ENCODE peak calls at places on chromosomes 7 and 10, in four cellular contexts. One of them, this sample, is unnamed.

GRCh38 chr10:55287346-55287745 is 486.3 kb upstream of the PCDH15 start:
- DNase-seq in fibroblast of pulmonary artery: no peak
- DNase-seq in HFF-Myc: no peak
- DNase-seq in psoas muscle: no peak
- DNase-seq in this sample: no peak

GRCh38 chr10:84159076-84159475 is 14.5 kb upstream of the GPR15LG start:
- DNase-seq in fibroblast of pulmonary artery: no peak
- DNase-seq in HFF-Myc: no peak
- DNase-seq in psoas muscle: no peak
- DNase-seq in this sample: no peak

GRCh38 chr10:4082851-4083250 is 297.8 kb upstream of the KLF6 start:
- DNase-seq in fibroblast of pulmonary artery: peak
- DNase-seq in HFF-Myc: no peak
- DNase-seq in psoas muscle: no peak
- DNase-seq in this sample: no peak

GRCh38 chr10:42952931-42953683 is 123.8 kb upstream of the RET start:
- DNase-seq in fibroblast of pulmonary artery: no peak
- DNase-seq in HFF-Myc: no peak
- DNase-seq in psoas muscle: no peak
- DNase-seq in this sample: no peak

GRCh38 chr7:22726849-22727792 is at the start of gene IL6:
- DNase-seq in fibroblast of pulmonary artery: peak
- DNase-seq in HFF-Myc: peak
- DNase-seq in psoas muscle: peak
- DNase-seq in this sample: peak

GRCh38 chr7:94662548-94662947 is 6.6 kb upstream of the SGCE start:
- DNase-seq in fibroblast of pulmonary artery: no peak
- DNase-seq in HFF-Myc: no peak
- DNase-seq in psoas muscle: no peak
- DNase-seq in this sample: no peak

GRCh38 chr10:34018129-34018528 is 683.7 kb upstream of the NRP1 start:
- DNase-seq in fibroblast of pulmonary artery: peak
- DNase-seq in HFF-Myc: no peak
- DNase-seq in psoas muscle: no peak
- DNase-seq in this sample: no peak

GRCh38 chr7:116325517-116325916 is 115.2 kb downstream of the TES start:
- DNase-seq in fibroblast of pulmonary artery: no peak
- DNase-seq in HFF-Myc: no peak
- DNase-seq in psoas muscle: no peak
- DNase-seq in this sample: no peak

GRCh38 chr10:62027841-62028501 is 126.5 kb downstream of the ARID5B start:
- DNase-seq in fibroblast of pulmonary artery: no peak
- DNase-seq in HFF-Myc: no peak
- DNase-seq in psoas muscle: no peak
- DNase-seq in this sample: no peak

GRCh38 chr7:158976468-158976848 is 120.1 kb downstream of the DYNC2I1 start:
- DNase-seq in fibroblast of pulmonary artery: no peak
- DNase-seq in HFF-Myc: no peak
- DNase-seq in psoas muscle: no peak
- DNase-seq in this sample: peak

GRCh38 chr10:133258066-133258817 is 18.4 kb downstream of the ADAM8 start:
- DNase-seq in fibroblast of pulmonary artery: no peak
- DNase-seq in HFF-Myc: no peak
- DNase-seq in psoas muscle: no peak
- DNase-seq in this sample: no peak

GRCh38 chr7:159091480-159092475 is 52.9 kb downstream of the VIPR2 start:
- DNase-seq in fibroblast of pulmonary artery: no peak
- DNase-seq in HFF-Myc: no peak
- DNase-seq in psoas muscle: no peak
- DNase-seq in this sample: no peak

GRCh38 chr10:45423976-45424499 is 50.0 kb downstream of the ALOX5 start:
- DNase-seq in fibroblast of pulmonary artery: no peak
- DNase-seq in HFF-Myc: no peak
- DNase-seq in psoas muscle: no peak
- DNase-seq in this sample: no peak

GRCh38 chr7:5479941-5480517 is 56.4 kb upstream of the TNRC18 start:
- DNase-seq in fibroblast of pulmonary artery: no peak
- DNase-seq in HFF-Myc: no peak
- DNase-seq in psoas muscle: no peak
- DNase-seq in this sample: no peak

GRCh38 chr7:86504229-86504628 is 139.5 kb upstream of the GRM3 start:
- DNase-seq in fibroblast of pulmonary artery: no peak
- DNase-seq in HFF-Myc: no peak
- DNase-seq in psoas muscle: no peak
- DNase-seq in this sample: no peak

GRCh38 chr7:86932038-86932512 is 127.4 kb downstream of the ELAPOR2 start:
- DNase-seq in fibroblast of pulmonary artery: peak
- DNase-seq in HFF-Myc: peak
- DNase-seq in psoas muscle: no peak
- DNase-seq in this sample: no peak

GRCh38 chr7:24245362-24245761 is 38.6 kb upstream of the NPY start:
- DNase-seq in fibroblast of pulmonary artery: no peak
- DNase-seq in HFF-Myc: no peak
- DNase-seq in psoas muscle: no peak
- DNase-seq in this sample: no peak

GRCh38 chr7:128168667-128169210 is 72.3 kb upstream of the LEP start:
- DNase-seq in fibroblast of pulmonary artery: peak
- DNase-seq in HFF-Myc: no peak
- DNase-seq in psoas muscle: peak
- DNase-seq in this sample: peak

GRCh38 chr7:136688601-136689000 is 179.9 kb upstream of the CHRM2 start:
- DNase-seq in fibroblast of pulmonary artery: no peak
- DNase-seq in HFF-Myc: no peak
- DNase-seq in psoas muscle: no peak
- DNase-seq in this sample: no peak

GRCh38 chr10:27679996-27680395 is 65.6 kb downstream of the MKX start:
- DNase-seq in fibroblast of pulmonary artery: no peak
- DNase-seq in HFF-Myc: no peak
- DNase-seq in psoas muscle: no peak
- DNase-seq in this sample: peak

GRCh38 chr10:28679941-28680752 is 2.8 kb downstream of the BAMBI start:
- DNase-seq in fibroblast of pulmonary artery: peak
- DNase-seq in HFF-Myc: no peak
- DNase-seq in psoas muscle: no peak
- DNase-seq in this sample: peak

GRCh38 chr10:28681928-28682750 is 4.8 kb downstream of the BAMBI start:
- DNase-seq in fibroblast of pulmonary artery: no peak
- DNase-seq in HFF-Myc: no peak
- DNase-seq in psoas muscle: no peak
- DNase-seq in this sample: peak

GRCh38 chr10:28684157-28684985 is 7.0 kb downstream of the BAMBI start:
- DNase-seq in fibroblast of pulmonary artery: no peak
- DNase-seq in HFF-Myc: no peak
- DNase-seq in psoas muscle: no peak
- DNase-seq in this sample: no peak

GRCh38 chr10:28678687-28679457 is 1.6 kb downstream of the BAMBI start:
- DNase-seq in fibroblast of pulmonary artery: peak
- DNase-seq in HFF-Myc: no peak
- DNase-seq in psoas muscle: no peak
- DNase-seq in this sample: peak

GRCh38 chr10:28681345-28681763 is 4.0 kb downstream of the BAMBI start:
- DNase-seq in fibroblast of pulmonary artery: no peak
- DNase-seq in HFF-Myc: no peak
- DNase-seq in psoas muscle: no peak
- DNase-seq in this sample: peak
- H3K4me3 ChIP-seq in fibroblast of pulmonary artery: peak
- H3K4me3 ChIP-seq in HFF-Myc: no peak
- H3K4me3 ChIP-seq in psoas muscle: no peak
- H3K4me3 ChIP-seq in this sample: peak

GRCh38 chr10:29658984-29659769 is 24.4 kb upstream of the SVIL start:
- DNase-seq in fibroblast of pulmonary artery: peak
- DNase-seq in HFF-Myc: peak
- DNase-seq in psoas muscle: peak
- DNase-seq in this sample: peak
- TF ChIP-seq CTCF in fibroblast of pulmonary artery: peak
- TF ChIP-seq CTCF in HFF-Myc: peak
- TF ChIP-seq CTCF in psoas muscle: peak
- TF ChIP-seq CTCF in this sample: peak

DNA sequence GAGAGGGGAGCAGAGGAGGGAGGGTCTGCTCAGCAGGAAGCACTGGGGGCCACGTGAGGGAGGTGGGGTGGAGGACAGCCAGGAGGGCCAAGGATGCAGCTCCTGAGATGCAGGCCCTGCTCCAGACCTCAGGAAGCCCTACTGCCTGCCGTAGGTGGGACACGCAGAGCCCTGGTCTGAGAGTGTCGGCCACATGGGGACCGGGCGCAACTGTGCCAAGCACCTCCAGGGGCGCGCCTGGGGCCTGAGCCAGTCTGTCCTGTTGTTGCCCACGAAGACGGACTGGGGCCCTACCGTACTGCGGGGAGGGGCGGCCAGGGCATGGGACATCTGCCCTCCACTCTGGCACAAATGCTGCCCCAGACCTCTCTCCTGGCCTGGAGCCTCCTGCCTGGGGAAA is 31.6 kb downstream of the YKT6 start:
- DNase-seq in fibroblast of pulmonary artery: no peak
- DNase-seq in HFF-Myc: no peak
- DNase-seq in psoas muscle: no peak
- DNase-seq in this sample: no peak
- H3K4me3 ChIP-seq in fibroblast of pulmonary artery: no peak
- H3K4me3 ChIP-seq in HFF-Myc: no peak
- H3K4me3 ChIP-seq in psoas muscle: no peak
- H3K4me3 ChIP-seq in this sample: no peak

GRCh38 chr7:155510975-155511595 is 35.3 kb downstream of the CNPY1 start:
- DNase-seq in fibroblast of pulmonary artery: no peak
- DNase-seq in HFF-Myc: no peak
- DNase-seq in psoas muscle: no peak
- DNase-seq in this sample: no peak

GRCh38 chr7:155511597-155511996 is 34.8 kb downstream of the CNPY1 start:
- DNase-seq in fibroblast of pulmonary artery: no peak
- DNase-seq in HFF-Myc: no peak
- DNase-seq in psoas muscle: no peak
- DNase-seq in this sample: no peak

GRCh38 chr7:155508372-155509024 is 37.9 kb downstream of the CNPY1 start:
- DNase-seq in fibroblast of pulmonary artery: no peak
- DNase-seq in HFF-Myc: no peak
- DNase-seq in psoas muscle: no peak
- DNase-seq in this sample: no peak

GRCh38 chr7:155509025-155509724 is 37.2 kb downstream of the CNPY1 start:
- DNase-seq in fibroblast of pulmonary artery: no peak
- DNase-seq in HFF-Myc: no peak
- DNase-seq in psoas muscle: no peak
- DNase-seq in this sample: no peak

DNA sequence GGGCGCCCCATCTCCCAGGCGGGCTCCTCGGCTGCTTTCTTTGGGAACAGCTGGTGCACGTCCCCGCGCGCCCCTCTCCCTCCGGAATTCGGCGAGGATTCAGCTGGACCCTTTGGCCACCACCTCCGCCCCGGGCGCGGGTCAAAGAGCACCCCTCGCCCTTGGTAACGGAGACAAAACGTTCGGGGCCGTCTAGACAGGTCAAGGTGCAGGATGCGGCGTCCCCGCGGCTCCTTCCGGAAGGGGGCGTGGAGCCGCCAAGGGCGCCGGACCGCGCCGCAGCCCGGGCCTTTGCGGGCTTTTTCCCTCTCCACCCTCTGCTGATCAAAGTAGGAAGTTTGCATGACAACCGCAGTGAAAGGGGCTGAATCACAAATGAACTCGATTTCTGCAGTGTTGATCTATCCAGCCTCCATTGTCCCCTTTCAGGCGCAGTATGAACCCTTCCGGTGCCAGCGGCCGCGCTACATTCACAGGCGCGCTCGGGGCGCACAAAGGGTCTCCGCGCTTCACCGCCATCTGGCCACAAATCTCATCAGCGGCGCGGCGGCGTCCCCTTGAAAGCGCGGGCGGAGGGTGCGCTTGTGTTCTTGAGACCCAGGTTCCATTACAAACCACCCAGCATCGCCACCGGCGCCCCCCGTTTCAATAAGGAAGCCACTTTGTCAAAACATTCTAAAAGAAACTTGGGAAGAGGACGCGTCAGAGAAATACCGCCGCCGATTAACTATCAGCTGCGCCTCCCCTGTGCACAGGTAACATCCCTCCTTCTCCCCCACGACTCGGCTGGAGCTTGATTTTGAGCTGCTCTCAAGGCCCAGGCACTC is 36.4 kb downstream of the CNPY1 start:
- DNase-seq in fibroblast of pulmonary artery: no peak
- DNase-seq in HFF-Myc: no peak
- DNase-seq in psoas muscle: no peak
- DNase-seq in this sample: no peak
- TF ChIP-seq CTCF in fibroblast of pulmonary artery: no peak
- TF ChIP-seq CTCF in HFF-Myc: no peak
- TF ChIP-seq CTCF in psoas muscle: no peak
- TF ChIP-seq CTCF in this sample: no peak

GRCh38 chr7:100676501-100677306 is 3.2 kb downstream of the GNB2 start:
- DNase-seq in fibroblast of pulmonary artery: no peak
- DNase-seq in HFF-Myc: no peak
- DNase-seq in psoas muscle: no peak
- DNase-seq in this sample: no peak
- H3K4me3 ChIP-seq in fibroblast of pulmonary artery: peak
- H3K4me3 ChIP-seq in HFF-Myc: peak
- H3K4me3 ChIP-seq in psoas muscle: peak
- H3K4me3 ChIP-seq in this sample: no peak

This sample was measured in cardiac muscle cell.